ENCODE peak calls at places on chromosome 19, in nine cellular contexts. K is posterior vena cava; L is amygdala; S is psoas muscle; D is Calu3; C is activated CD4-positive, alpha-beta T cell treated with anti-CD3 and anti-CD28 coated beads, Interleukin-2, amount 50 U/mL, for 1 hour; U is HFFc6; G is ELR; J is adipocyte. Z is an unnamed sample.

GRCh38 chr19:8684001-8684902 is 14.3 kb downstream of the ACTL9 start:
- DNase-seq in K (no peak), L (no peak), S (no peak), D (no peak), C (no peak), U (no peak), G (no peak), J (no peak), Z (no peak)

GRCh38 chr19:13865243-13865577 is 11.7 kb upstream of the NANOS3 start:
- DNase-seq in K (no peak), L (no peak), S (no peak), D (no peak), C (no peak), U (no peak), G (no peak), J (no peak), Z (no peak)

GRCh38 chr19:30229524-30230174 is 142.5 kb upstream of the ZNF536 start:
- DNase-seq in K (no peak), L (peak; percentile 34), S (no peak), D (no peak), C (no peak), U (no peak), G (no peak), J (no peak), Z (no peak)

GRCh38 chr19:37706052-37706605 is 13.4 kb downstream of the ZNF607 start:
- DNase-seq in K (no peak), L (no peak), S (no peak), D (no peak), C (no peak), U (no peak), G (no peak), J (no peak), Z (no peak)

GRCh38 chr19:54141356-54141755 is 3.8 kb downstream of the CNOT3 start:
- DNase-seq in K (no peak), L (no peak), S (no peak), D (no peak), C (no peak), U (peak; percentile 25), G (no peak), J (no peak), Z (no peak)

GRCh38 chr19:1592023-1592754 is 476 bp downstream of the MBD3 start:
- DNase-seq in K (peak; percentile 96), L (peak; percentile 82), S (peak; percentile 94), D (peak; percentile 85), C (peak; percentile 79), U (peak; percentile 73), G (peak; percentile 92), J (peak; percentile 98), Z (peak; percentile 78)

GRCh38 chr19:32626969-32627368 is 46.0 kb downstream of the PDCD5 start:
- DNase-seq in K (no peak), L (no peak), S (no peak), D (no peak), C (no peak), U (no peak), G (no peak), J (no peak), Z (no peak)

GRCh38 chr19:3554254-3555083 is 2.9 kb downstream of the MFSD12 start:
- DNase-seq in K (no peak), L (no peak), S (no peak), D (no peak), C (peak; percentile 50), U (no peak), G (no peak), J (no peak), Z (no peak)

GRCh38 chr19:20840371-20840770 is 64.3 kb downstream of the ZNF66 start:
- DNase-seq in K (no peak), L (no peak), S (no peak), D (no peak), C (no peak), U (no peak), G (peak; percentile 15), J (no peak), Z (no peak)

GRCh38 chr19:5814847-5815246 is 10.0 kb downstream of the NRTN start:
- DNase-seq in K (no peak), L (no peak), S (no peak), D (no peak), C (no peak), U (no peak), G (no peak), J (no peak), Z (no peak)

GRCh38 chr19:17749912-17750317 is 1.4 kb upstream of the FCHO1 start:
- DNase-seq in K (no peak), L (no peak), S (no peak), D (no peak), C (no peak), U (no peak), G (no peak), J (no peak), Z (no peak)

GRCh38 chr19:38084196-38084595 is 139.8 kb downstream of the DPF1 start:
- DNase-seq in K (no peak), L (no peak), S (no peak), D (no peak), C (no peak), U (no peak), G (no peak), J (no peak), Z (no peak)

GRCh38 chr19:28876604-28877123 is 336.3 kb downstream of the UQCRFS1 start:
- DNase-seq in K (no peak), L (no peak), S (no peak), D (no peak), C (no peak), U (no peak), G (no peak), J (peak; percentile 15), Z (no peak)

GRCh38 chr19:20238025-20238623 is 71.1 kb downstream of the ZNF486 start:
- DNase-seq in K (peak; percentile 95), L (peak; percentile 91), S (peak; percentile 89), D (peak; percentile 32), C (peak; percentile 85), U (peak; percentile 8), G (peak; percentile 93), J (peak; percentile 94), Z (peak; percentile 80)

GRCh38 chr19:4415352-4415751 is 12.9 kb downstream of the CHAF1A start:
- DNase-seq in K (no peak), L (peak; percentile 25), S (no peak), D (no peak), C (no peak), U (no peak), G (no peak), J (peak; percentile 30), Z (no peak)

GRCh38 chr19:45173816-45174215 is 4.2 kb downstream of the TRAPPC6A start:
- DNase-seq in K (no peak), L (no peak), S (no peak), D (no peak), C (no peak), U (peak; percentile 34), G (peak; percentile 64), J (no peak), Z (no peak)

GRCh38 chr19:18274776-18275356 is 614 bp upstream of the IQCN start:
- DNase-seq in K (peak; percentile 96), L (peak; percentile 76), S (peak; percentile 95), D (peak; percentile 81), C (no peak), U (peak; percentile 89), G (peak; percentile 92), J (peak; percentile 95), Z (no peak)

GRCh38 chr19:3125900-3126524 is 9.8 kb upstream of the GNA15 start:
- DNase-seq in K (no peak), L (no peak), S (peak; percentile 83), D (peak; percentile 79), C (peak; percentile 79), U (no peak), G (peak; percentile 57), J (peak; percentile 59), Z (peak; percentile 73)

GRCh38 chr19:4103073-4103418 is 20.9 kb downstream of the MAP2K2 start:
- DNase-seq in K (no peak), L (no peak), S (peak; percentile 49), D (no peak), C (no peak), U (no peak), G (peak; percentile 46), J (peak; percentile 45), Z (no peak)

GRCh38 chr19:1291761-1292418 is 6.2 kb downstream of the EFNA2 start:
- DNase-seq in K (no peak), L (peak; percentile 44), S (no peak), D (no peak), C (no peak), U (no peak), G (no peak), J (no peak), Z (no peak)

GRCh38 chr19:53909471-53910169 is 542 bp downstream of the CACNG7 start:
- DNase-seq in K (no peak), L (no peak), S (peak; percentile 33), D (no peak), C (no peak), U (no peak), G (no peak), J (no peak), Z (no peak)

GRCh38 chr19:8673281-8673891 is 25.2 kb downstream of the ACTL9 start:
- DNase-seq in K (no peak), L (no peak), S (no peak), D (no peak), C (no peak), U (no peak), G (no peak), J (no peak), Z (no peak)

GRCh38 chr19:16070366-16070990 is 5.8 kb upstream of the TPM4 start:
- DNase-seq in K (peak; percentile 92), L (no peak), S (peak; percentile 67), D (peak; percentile 94), C (peak; percentile 83), U (no peak), G (no peak), J (no peak), Z (peak; percentile 83)